ENCODE peak calls at places on chromosomes 6 and 20, in six cellular contexts. B is fibroblast of lung; K is stimulated activated CD8-positive, alpha-beta memory T cell treated with anti-CD3 and anti-CD28 coated beads, Interleukin-4, amount 100 ng/mL, for 24 hours; J is SK-N-SH; M is NCI-H1092 treated with DMSO at 0.1 percent for 48 hours; I is right lobe of liver. D is an unnamed sample.

GRCh38 chr6:109690373-109690739 is 646 bp downstream of the AK9 start:
- DNase-seq in B (no peak), K (peak), J (peak), M (peak), I (peak), D (peak)

GRCh38 chr6:36724514-36725385 is 27.1 kb downstream of the RAB44 start:
- DNase-seq in B (peak), K (peak), J (peak), M (peak), I (peak), D (peak)

GRCh38 chr20:31706607-31707257 is 15.9 kb downstream of the BCL2L1 start:
- DNase-seq in B (no peak), K (no peak), J (no peak), M (no peak), I (no peak), D (no peak)

GRCh38 chr6:149855040-149855654 is 9.0 kb downstream of the LRP11 start:
- DNase-seq in B (peak), K (no peak), J (no peak), M (no peak), I (no peak), D (no peak)

GRCh38 chr6:1453024-1453423 is 63.6 kb downstream of the FOXF2 start:
- DNase-seq in B (no peak), K (no peak), J (no peak), M (no peak), I (no peak), D (no peak)

GRCh38 chr20:38951611-38952010 is 10.5 kb upstream of the DHX35 start:
- DNase-seq in B (no peak), K (no peak), J (no peak), M (no peak), I (no peak), D (no peak)

GRCh38 chr6:5260111-5260620 is 584 bp downstream of the LYRM4 start:
- DNase-seq in B (peak), K (peak), J (no peak), M (peak), I (peak), D (peak)

GRCh38 chr6:65199121-65199520 is 507.9 kb downstream of the EYS start:
- DNase-seq in B (peak), K (no peak), J (no peak), M (no peak), I (no peak), D (no peak)

GRCh38 chr6:127342946-127343752 is at the start of gene ECHDC1:
- DNase-seq in B (peak), K (peak), J (peak), M (peak), I (peak), D (peak)

GRCh38 chr20:14848806-14849205 is 511.4 kb upstream of the FLRT3 start:
- DNase-seq in B (peak), K (no peak), J (no peak), M (no peak), I (no peak), D (no peak)

GRCh38 chr20:59631751-59632380 is 27.5 kb downstream of the PHACTR3 start:
- DNase-seq in B (no peak), K (no peak), J (no peak), M (no peak), I (no peak), D (no peak)

GRCh38 chr20:11676618-11677289 is 240.9 kb upstream of the BTBD3 start:
- DNase-seq in B (peak), K (no peak), J (peak), M (peak), I (peak), D (peak)

GRCh38 chr20:63509088-63509564 is 10.2 kb upstream of the EEF1A2 start:
- DNase-seq in B (no peak), K (no peak), J (no peak), M (no peak), I (peak), D (no peak)

D was measured in COR-L47.